ENCODE peak calls at places on chromosomes 2 and 18, in six cellular contexts. X is fibroblast of pulmonary artery, S is pancreas, L is AG09309, V is foreskin fibroblast, F is suprapubic skin. B is an unnamed sample.

GRCh38 chr18:2932247-2933181 is 80.4 kb downstream of the LPIN2 start:
- DNase-seq in X (peak), S (no peak), L (peak), V (peak), F (no peak), B (peak)

GRCh38 chr2:206558492-206558891 is 83.8 kb upstream of the FAM237A start:
- DNase-seq in X (peak), S (no peak), L (peak), V (no peak), F (no peak), B (no peak)

GRCh38 chr2:109129921-109130725 is 1.1 kb downstream of the SH3RF3 start:
- DNase-seq in X (peak), S (no peak), L (no peak), V (no peak), F (no peak), B (no peak)

GRCh38 chr2:241501551-241501950 is 6.8 kb downstream of the STK25 start:
- DNase-seq in X (no peak), S (no peak), L (no peak), V (no peak), F (no peak), B (no peak)

GRCh38 chr18:26888259-26888658 is 22.8 kb upstream of the AQP4 start:
- DNase-seq in X (no peak), S (no peak), L (no peak), V (no peak), F (no peak), B (no peak)

GRCh38 chr2:161780881-161781280 is 156.7 kb downstream of the SLC4A10 start:
- DNase-seq in X (no peak), S (no peak), L (no peak), V (no peak), F (no peak), B (no peak)

GRCh38 chr2:118249531-118249930 is 161.3 kb downstream of the INSIG2 start:
- DNase-seq in X (no peak), S (no peak), L (no peak), V (peak), F (no peak), B (no peak)

GRCh38 chr18:1593091-1593490 is 688.4 kb downstream of the ADCYAP1 start:
- DNase-seq in X (no peak), S (no peak), L (no peak), V (no peak), F (no peak), B (no peak)

GRCh38 chr18:26546170-26546874 is 2.0 kb downstream of the KCTD1 start:
- DNase-seq in X (peak), S (no peak), L (no peak), V (no peak), F (no peak), B (no peak)

GRCh38 chr18:31679133-31679731 is 5.1 kb downstream of the B4GALT6 start:
- DNase-seq in X (peak), S (no peak), L (no peak), V (peak), F (no peak), B (no peak)

GRCh38 chr18:40366521-40366920 is 1588.5 kb upstream of the PIK3C3 start:
- DNase-seq in X (no peak), S (no peak), L (no peak), V (no peak), F (no peak), B (no peak)

DNA sequence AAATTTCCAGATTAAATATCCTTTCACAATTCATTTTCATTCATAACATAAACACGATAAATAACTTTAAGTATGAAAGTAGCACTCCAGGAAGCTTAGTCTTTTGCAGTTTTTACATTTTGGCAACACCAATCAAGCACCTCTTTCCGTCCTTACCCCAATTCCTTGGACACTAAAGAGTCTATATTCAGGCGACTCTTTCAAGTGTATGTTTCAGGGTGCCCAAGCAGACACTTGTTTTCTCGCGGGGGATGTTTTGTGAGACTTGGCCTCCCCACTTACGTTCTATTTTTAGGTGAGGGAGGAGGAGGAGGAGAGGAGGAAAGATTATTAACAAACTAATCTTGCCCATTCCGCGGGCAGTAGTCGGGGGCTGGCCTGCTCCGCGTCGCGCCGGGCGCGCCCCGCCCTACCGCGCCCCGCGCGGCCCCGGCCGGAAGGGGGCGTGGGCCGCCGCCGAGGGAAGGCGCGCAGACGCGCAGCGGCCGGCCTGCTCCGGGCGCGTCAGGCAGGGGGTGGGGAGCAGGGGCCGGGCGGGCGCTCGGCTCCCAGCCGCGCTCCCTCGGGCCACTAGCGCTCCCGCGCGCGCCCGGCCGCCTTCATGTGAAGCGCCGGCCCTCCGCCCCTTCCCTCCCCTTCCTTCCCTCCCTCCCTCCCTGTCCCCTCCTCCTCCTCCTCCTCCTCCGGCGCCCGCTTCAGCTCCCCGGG is at the start of gene ITPRID2:
- DNase-seq in X (peak), S (peak), L (peak), V (peak), F (peak), B (peak)
- TF ChIP-seq CTCF in X (no peak), S (no peak), L (no peak), V (no peak), F (peak), B (no peak)

GRCh38 chr18:58580078-58580477 is 48.8 kb downstream of the ALPK2 start:
- DNase-seq in X (no peak), S (no peak), L (no peak), V (no peak), F (no peak), B (no peak)

GRCh38 chr18:58579561-58580047 is 49.3 kb downstream of the ALPK2 start:
- DNase-seq in X (peak), S (no peak), L (peak), V (peak), F (no peak), B (no peak)

GRCh38 chr18:58581265-58581664 is 47.6 kb downstream of the ALPK2 start:
- DNase-seq in X (peak), S (no peak), L (peak), V (peak), F (no peak), B (no peak)

GRCh38 chr18:58578835-58579560 is 49.9 kb downstream of the ALPK2 start:
- DNase-seq in X (peak), S (no peak), L (peak), V (peak), F (no peak), B (no peak)

GRCh38 chr18:58580623-58581022 is 48.3 kb downstream of the ALPK2 start:
- DNase-seq in X (peak), S (no peak), L (peak), V (no peak), F (no peak), B (no peak)
- TF ChIP-seq CTCF in X (no peak), S (no peak), L (no peak), V (no peak), F (no peak), B (no peak)

DNA sequence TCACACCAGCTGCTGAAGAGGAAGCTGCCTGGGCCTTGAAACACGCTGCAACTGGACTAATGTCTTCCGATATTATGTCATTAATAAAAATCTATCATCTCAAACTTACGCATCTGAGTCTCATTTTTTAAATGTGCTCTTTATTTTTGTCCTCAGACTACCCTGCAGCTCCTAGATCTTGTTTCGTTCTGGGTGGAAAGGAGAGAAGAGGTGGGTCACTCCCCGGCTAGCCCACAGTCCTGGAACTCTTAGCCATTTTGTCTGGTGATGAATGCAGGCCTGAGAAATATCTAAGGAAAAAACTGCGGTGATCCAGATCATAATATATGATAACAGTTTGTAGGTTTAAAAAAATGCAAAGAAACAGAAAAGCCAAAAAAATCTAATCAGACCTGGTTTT is 73.3 kb downstream of the TXNL1 start:
- DNase-seq in X (no peak), S (no peak), L (no peak), V (no peak), F (no peak), B (no peak)
- TF ChIP-seq CTCF in X (no peak), S (no peak), L (no peak), V (no peak), F (no peak), B (no peak)

GRCh38 chr2:46770622-46771021 is 145.0 kb downstream of the MCFD2 start:
- DNase-seq in X (peak), S (no peak), L (peak), V (peak), F (no peak), B (no peak)
- TF ChIP-seq CTCF in X (no peak), S (no peak), L (no peak), V (no peak), F (no peak), B (no peak)